ENCODE peak calls at places on chromosomes 4 and X, in six cellular contexts. One of them, this sample, is unnamed.

GRCh38 chrX:69024931-69025330 is 140.3 kb downstream of the PJA1 start:
- DNase-seq in GM12865: no peak
- DNase-seq in H54: no peak
- DNase-seq in fibroblast of lung: peak
- DNase-seq in adipocyte: peak
- DNase-seq in CD8-positive, alpha-beta memory T cell: no peak
- DNase-seq in this sample: no peak

GRCh38 chr4:125265846-125266245 is 48.9 kb upstream of the FAT4 start:
- DNase-seq in GM12865: no peak
- DNase-seq in H54: no peak
- DNase-seq in fibroblast of lung: no peak
- DNase-seq in adipocyte: no peak
- DNase-seq in CD8-positive, alpha-beta memory T cell: no peak
- DNase-seq in this sample: no peak

GRCh38 chr4:10102193-10102980 is 14.2 kb downstream of the WDR1 start:
- DNase-seq in GM12865: no peak
- DNase-seq in H54: no peak
- DNase-seq in fibroblast of lung: peak
- DNase-seq in adipocyte: no peak
- DNase-seq in CD8-positive, alpha-beta memory T cell: no peak
- DNase-seq in this sample: no peak

GRCh38 chrX:73262991-73263390 is 48.3 kb upstream of the NAP1L2 start:
- DNase-seq in GM12865: peak
- DNase-seq in H54: no peak
- DNase-seq in fibroblast of lung: peak
- DNase-seq in adipocyte: peak
- DNase-seq in CD8-positive, alpha-beta memory T cell: no peak
- DNase-seq in this sample: no peak

GRCh38 chrX:153816821-153817220 is 13.5 kb downstream of the PDZD4 start:
- DNase-seq in GM12865: no peak
- DNase-seq in H54: no peak
- DNase-seq in fibroblast of lung: no peak
- DNase-seq in adipocyte: no peak
- DNase-seq in CD8-positive, alpha-beta memory T cell: peak
- DNase-seq in this sample: no peak

GRCh38 chr4:24774452-24774851 is 20.9 kb upstream of the SOD3 start:
- DNase-seq in GM12865: no peak
- DNase-seq in H54: no peak
- DNase-seq in fibroblast of lung: peak
- DNase-seq in adipocyte: peak
- DNase-seq in CD8-positive, alpha-beta memory T cell: no peak
- DNase-seq in this sample: no peak

GRCh38 chr4:73234712-73235111 is 23.9 kb downstream of the ANKRD17 start:
- DNase-seq in GM12865: no peak
- DNase-seq in H54: no peak
- DNase-seq in fibroblast of lung: no peak
- DNase-seq in adipocyte: no peak
- DNase-seq in CD8-positive, alpha-beta memory T cell: no peak
- DNase-seq in this sample: no peak

GRCh38 chr4:139887962-139888735 is 222.5 kb downstream of the MGST2 start:
- DNase-seq in GM12865: peak
- DNase-seq in H54: no peak
- DNase-seq in fibroblast of lung: no peak
- DNase-seq in adipocyte: peak
- DNase-seq in CD8-positive, alpha-beta memory T cell: no peak
- DNase-seq in this sample: peak

GRCh38 chrX:110733166-110733565 is 62.5 kb downstream of the CHRDL1 start:
- DNase-seq in GM12865: no peak
- DNase-seq in H54: no peak
- DNase-seq in fibroblast of lung: peak
- DNase-seq in adipocyte: no peak
- DNase-seq in CD8-positive, alpha-beta memory T cell: no peak
- DNase-seq in this sample: no peak

This sample was measured in keratinocyte.